ENCODE peak calls at places on chromosomes 2 and 18, in ten cellular contexts. One of them, this sample, is unnamed.

GRCh38 chr18:36454848-36455458 is 157.4 kb downstream of the FHOD3 start:
- DNase-seq in spleen: no peak
- DNase-seq in coronary artery: no peak
- DNase-seq in lower lobe of right lung: no peak
- DNase-seq in kidney: no peak
- DNase-seq in PC-3: no peak
- DNase-seq in Peyer's patch: no peak
- DNase-seq in ascending aorta: no peak
- DNase-seq in cardiac muscle cell: no peak
- DNase-seq in mucosa of descending colon: no peak
- DNase-seq in this sample: no peak

GRCh38 chr2:128835974-128836373 is 517.3 kb upstream of the HS6ST1 start:
- DNase-seq in spleen: no peak
- DNase-seq in coronary artery: no peak
- DNase-seq in lower lobe of right lung: no peak
- DNase-seq in kidney: no peak
- DNase-seq in PC-3: no peak
- DNase-seq in Peyer's patch: no peak
- DNase-seq in ascending aorta: no peak
- DNase-seq in cardiac muscle cell: no peak
- DNase-seq in mucosa of descending colon: no peak
- DNase-seq in this sample: no peak

GRCh38 chr18:70382992-70383717 is 94.3 kb downstream of the SOCS6 start:
- DNase-seq in spleen: no peak
- DNase-seq in coronary artery: no peak
- DNase-seq in lower lobe of right lung: no peak
- DNase-seq in kidney: no peak
- DNase-seq in PC-3: no peak
- DNase-seq in Peyer's patch: no peak
- DNase-seq in ascending aorta: no peak
- DNase-seq in cardiac muscle cell: peak
- DNase-seq in mucosa of descending colon: no peak
- DNase-seq in this sample: no peak

GRCh38 chr2:27078267-27079194 is at the start of gene EMILIN1:
- DNase-seq in spleen: peak
- DNase-seq in coronary artery: peak
- DNase-seq in lower lobe of right lung: peak
- DNase-seq in kidney: peak
- DNase-seq in PC-3: no peak
- DNase-seq in Peyer's patch: no peak
- DNase-seq in ascending aorta: peak
- DNase-seq in cardiac muscle cell: peak
- DNase-seq in mucosa of descending colon: peak
- DNase-seq in this sample: peak

GRCh38 chr18:27430595-27430994 is 245.5 kb upstream of the CHST9 start:
- DNase-seq in spleen: no peak
- DNase-seq in coronary artery: no peak
- DNase-seq in lower lobe of right lung: no peak
- DNase-seq in kidney: no peak
- DNase-seq in PC-3: no peak
- DNase-seq in Peyer's patch: no peak
- DNase-seq in ascending aorta: no peak
- DNase-seq in cardiac muscle cell: no peak
- DNase-seq in mucosa of descending colon: no peak
- DNase-seq in this sample: no peak

GRCh38 chr18:51361130-51361860 is 163.8 kb upstream of the MEX3C start:
- DNase-seq in spleen: no peak
- DNase-seq in coronary artery: no peak
- DNase-seq in lower lobe of right lung: no peak
- DNase-seq in kidney: no peak
- DNase-seq in PC-3: peak
- DNase-seq in Peyer's patch: no peak
- DNase-seq in ascending aorta: no peak
- DNase-seq in cardiac muscle cell: peak
- DNase-seq in mucosa of descending colon: peak
- DNase-seq in this sample: no peak

GRCh38 chr2:202757339-202757738 is 114.2 kb downstream of the ICA1L start:
- DNase-seq in spleen: no peak
- DNase-seq in coronary artery: no peak
- DNase-seq in lower lobe of right lung: no peak
- DNase-seq in kidney: no peak
- DNase-seq in PC-3: no peak
- DNase-seq in Peyer's patch: no peak
- DNase-seq in ascending aorta: no peak
- DNase-seq in cardiac muscle cell: no peak
- DNase-seq in mucosa of descending colon: no peak
- DNase-seq in this sample: no peak

GRCh38 chr18:48023334-48024008 is 93.0 kb upstream of the SMAD2 start:
- DNase-seq in spleen: no peak
- DNase-seq in coronary artery: no peak
- DNase-seq in lower lobe of right lung: peak
- DNase-seq in kidney: peak
- DNase-seq in PC-3: peak
- DNase-seq in Peyer's patch: no peak
- DNase-seq in ascending aorta: peak
- DNase-seq in cardiac muscle cell: peak
- DNase-seq in mucosa of descending colon: peak
- DNase-seq in this sample: no peak

GRCh38 chr2:189118386-189118785 is 61.2 kb downstream of the COL5A2 start:
- DNase-seq in spleen: no peak
- DNase-seq in coronary artery: no peak
- DNase-seq in lower lobe of right lung: no peak
- DNase-seq in kidney: no peak
- DNase-seq in PC-3: no peak
- DNase-seq in Peyer's patch: no peak
- DNase-seq in ascending aorta: no peak
- DNase-seq in cardiac muscle cell: no peak
- DNase-seq in mucosa of descending colon: no peak
- DNase-seq in this sample: no peak

GRCh38 chr2:189113963-189114362 is 65.6 kb downstream of the COL5A2 start:
- DNase-seq in spleen: no peak
- DNase-seq in coronary artery: no peak
- DNase-seq in lower lobe of right lung: no peak
- DNase-seq in kidney: no peak
- DNase-seq in PC-3: no peak
- DNase-seq in Peyer's patch: no peak
- DNase-seq in ascending aorta: no peak
- DNase-seq in cardiac muscle cell: no peak
- DNase-seq in mucosa of descending colon: no peak
- DNase-seq in this sample: no peak

GRCh38 chr2:189116059-189116458 is 63.5 kb downstream of the COL5A2 start:
- DNase-seq in spleen: no peak
- DNase-seq in coronary artery: no peak
- DNase-seq in lower lobe of right lung: no peak
- DNase-seq in kidney: no peak
- DNase-seq in PC-3: no peak
- DNase-seq in Peyer's patch: no peak
- DNase-seq in ascending aorta: no peak
- DNase-seq in cardiac muscle cell: no peak
- DNase-seq in mucosa of descending colon: no peak
- DNase-seq in this sample: no peak

GRCh38 chr2:189116984-189117383 is 62.6 kb downstream of the COL5A2 start:
- DNase-seq in spleen: no peak
- DNase-seq in coronary artery: no peak
- DNase-seq in lower lobe of right lung: no peak
- DNase-seq in kidney: no peak
- DNase-seq in PC-3: no peak
- DNase-seq in Peyer's patch: no peak
- DNase-seq in ascending aorta: no peak
- DNase-seq in cardiac muscle cell: no peak
- DNase-seq in mucosa of descending colon: no peak
- DNase-seq in this sample: no peak

GRCh38 chr2:189115126-189115525 is 64.4 kb downstream of the COL5A2 start:
- DNase-seq in spleen: no peak
- DNase-seq in coronary artery: no peak
- DNase-seq in lower lobe of right lung: no peak
- DNase-seq in kidney: no peak
- DNase-seq in PC-3: peak
- DNase-seq in Peyer's patch: no peak
- DNase-seq in ascending aorta: no peak
- DNase-seq in cardiac muscle cell: no peak
- DNase-seq in mucosa of descending colon: no peak
- DNase-seq in this sample: peak
- TF ChIP-seq CTCF in spleen: no peak
- TF ChIP-seq CTCF in coronary artery: no peak
- TF ChIP-seq CTCF in lower lobe of right lung: peak
- TF ChIP-seq CTCF in kidney: no peak
- TF ChIP-seq CTCF in PC-3: peak
- TF ChIP-seq CTCF in Peyer's patch: no peak
- TF ChIP-seq CTCF in ascending aorta: no peak
- TF ChIP-seq CTCF in cardiac muscle cell: peak
- TF ChIP-seq CTCF in mucosa of descending colon: no peak
- TF ChIP-seq CTCF in this sample: no peak

DNA sequence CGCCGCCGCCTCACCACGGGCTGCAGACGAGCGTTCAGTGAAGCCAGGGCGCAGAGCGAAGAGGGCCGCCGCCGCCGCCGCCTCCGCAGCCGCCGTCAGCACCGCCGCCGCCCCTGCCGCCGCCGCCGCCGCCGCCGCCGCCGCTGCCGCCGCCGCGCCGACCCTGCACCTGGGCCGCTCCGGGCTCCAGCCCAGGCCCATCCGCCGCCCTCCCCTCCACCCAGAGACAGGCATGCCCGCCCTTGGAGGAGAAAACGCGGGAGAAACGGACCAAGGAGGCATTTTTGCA is 3.0 kb downstream of the POU3F3 start:
- DNase-seq in spleen: no peak
- DNase-seq in coronary artery: no peak
- DNase-seq in lower lobe of right lung: no peak
- DNase-seq in kidney: no peak
- DNase-seq in PC-3: no peak
- DNase-seq in Peyer's patch: no peak
- DNase-seq in ascending aorta: no peak
- DNase-seq in cardiac muscle cell: no peak
- DNase-seq in mucosa of descending colon: no peak
- DNase-seq in this sample: no peak
- H3K4me3 ChIP-seq in spleen: peak
- H3K4me3 ChIP-seq in coronary artery: peak
- H3K4me3 ChIP-seq in lower lobe of right lung: peak
- H3K4me3 ChIP-seq in kidney: peak
- H3K4me3 ChIP-seq in PC-3: no peak
- H3K4me3 ChIP-seq in Peyer's patch: peak
- H3K4me3 ChIP-seq in ascending aorta: peak
- H3K4me3 ChIP-seq in cardiac muscle cell: no peak
- H3K4me3 ChIP-seq in mucosa of descending colon: no peak
- H3K4me3 ChIP-seq in this sample: peak

DNA sequence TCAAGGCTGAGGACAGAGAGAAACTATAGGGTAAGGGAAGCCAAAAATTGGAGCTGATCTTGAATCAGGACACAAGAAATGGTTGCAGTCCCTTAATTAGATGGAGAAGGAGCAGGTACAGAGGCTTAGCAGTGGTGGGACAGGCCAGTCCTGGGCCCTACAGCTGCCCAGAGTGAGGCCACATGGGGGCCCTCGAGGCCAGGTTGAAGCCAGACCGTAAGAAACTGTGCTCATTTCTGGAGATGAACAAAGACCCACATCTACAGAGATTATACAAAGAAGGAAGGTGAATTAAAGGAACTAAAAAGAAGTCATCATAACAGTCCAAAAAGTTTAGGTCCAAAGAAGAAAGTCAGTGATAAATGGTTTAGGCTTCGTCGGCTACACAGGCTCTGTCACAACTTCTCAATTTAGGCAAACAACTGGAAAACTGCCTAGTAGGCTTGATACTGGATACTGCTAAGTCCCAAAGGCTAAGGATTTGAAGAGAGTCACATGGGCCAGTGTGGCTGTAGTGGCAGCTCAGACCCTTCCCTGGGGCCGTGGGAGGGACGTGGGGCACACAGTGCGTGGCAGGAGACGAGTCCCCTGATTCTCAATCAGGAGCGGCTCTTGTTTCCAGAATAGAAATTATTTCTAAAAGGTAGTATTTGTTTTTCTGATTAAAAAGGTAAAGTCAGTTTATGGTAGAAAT is 50.4 kb upstream of the CNGA3 start:
- DNase-seq in spleen: no peak
- DNase-seq in coronary artery: no peak
- DNase-seq in lower lobe of right lung: no peak
- DNase-seq in kidney: no peak
- DNase-seq in PC-3: no peak
- DNase-seq in Peyer's patch: no peak
- DNase-seq in ascending aorta: peak
- DNase-seq in cardiac muscle cell: no peak
- DNase-seq in mucosa of descending colon: no peak
- DNase-seq in this sample: no peak
- TF ChIP-seq CTCF in spleen: no peak
- TF ChIP-seq CTCF in coronary artery: no peak
- TF ChIP-seq CTCF in lower lobe of right lung: no peak
- TF ChIP-seq CTCF in kidney: no peak
- TF ChIP-seq CTCF in PC-3: peak
- TF ChIP-seq CTCF in Peyer's patch: no peak
- TF ChIP-seq CTCF in ascending aorta: no peak
- TF ChIP-seq CTCF in cardiac muscle cell: peak
- TF ChIP-seq CTCF in mucosa of descending colon: no peak
- TF ChIP-seq CTCF in this sample: no peak

GRCh38 chr2:214671330-214671850 is 138.1 kb downstream of the BARD1 start:
- DNase-seq in spleen: no peak
- DNase-seq in coronary artery: no peak
- DNase-seq in lower lobe of right lung: no peak
- DNase-seq in kidney: no peak
- DNase-seq in PC-3: no peak
- DNase-seq in Peyer's patch: no peak
- DNase-seq in ascending aorta: no peak
- DNase-seq in cardiac muscle cell: peak
- DNase-seq in mucosa of descending colon: no peak
- DNase-seq in this sample: no peak

GRCh38 chr2:214674278-214674677 is 135.2 kb downstream of the BARD1 start:
- DNase-seq in spleen: no peak
- DNase-seq in coronary artery: no peak
- DNase-seq in lower lobe of right lung: no peak
- DNase-seq in kidney: peak
- DNase-seq in PC-3: no peak
- DNase-seq in Peyer's patch: no peak
- DNase-seq in ascending aorta: no peak
- DNase-seq in cardiac muscle cell: no peak
- DNase-seq in mucosa of descending colon: no peak
- DNase-seq in this sample: no peak

GRCh38 chr2:214679736-214680135 is 129.7 kb downstream of the BARD1 start:
- DNase-seq in spleen: no peak
- DNase-seq in coronary artery: no peak
- DNase-seq in lower lobe of right lung: no peak
- DNase-seq in kidney: no peak
- DNase-seq in PC-3: no peak
- DNase-seq in Peyer's patch: no peak
- DNase-seq in ascending aorta: no peak
- DNase-seq in cardiac muscle cell: no peak
- DNase-seq in mucosa of descending colon: no peak
- DNase-seq in this sample: no peak

DNA sequence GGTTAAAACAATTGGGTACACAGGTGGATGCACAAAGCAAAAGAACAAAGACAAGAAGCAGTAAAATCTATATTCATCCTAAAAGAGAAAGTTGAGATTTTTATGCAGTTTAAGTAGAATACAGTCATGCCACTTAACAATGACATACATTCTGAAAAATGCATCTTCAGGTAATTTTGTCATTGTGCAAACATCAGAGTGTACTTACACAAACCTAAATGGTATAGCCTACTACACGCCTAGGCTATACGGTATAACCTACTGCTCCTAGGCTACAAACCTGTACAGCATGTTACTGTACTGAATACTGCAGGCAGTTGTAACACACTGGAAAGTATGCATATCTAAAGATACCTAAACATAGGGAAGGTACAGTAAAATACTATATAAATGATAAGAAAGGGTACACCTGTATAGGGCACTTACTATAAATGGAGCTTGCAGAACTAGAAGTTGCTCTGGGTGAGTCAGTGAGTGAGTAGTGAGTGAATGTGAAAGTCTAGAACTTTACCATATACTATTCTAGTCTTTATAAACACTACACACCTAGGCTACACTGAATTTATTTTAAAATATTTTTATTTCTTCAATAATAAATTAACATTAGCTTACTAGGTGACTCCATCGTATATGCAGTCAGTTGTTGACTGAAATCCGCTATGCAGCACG is 132.9 kb downstream of the BARD1 start:
- DNase-seq in spleen: no peak
- DNase-seq in coronary artery: no peak
- DNase-seq in lower lobe of right lung: no peak
- DNase-seq in kidney: no peak
- DNase-seq in PC-3: peak
- DNase-seq in Peyer's patch: no peak
- DNase-seq in ascending aorta: no peak
- DNase-seq in cardiac muscle cell: no peak
- DNase-seq in mucosa of descending colon: no peak
- DNase-seq in this sample: no peak
- H3K4me3 ChIP-seq in spleen: no peak
- H3K4me3 ChIP-seq in coronary artery: no peak
- H3K4me3 ChIP-seq in lower lobe of right lung: no peak
- H3K4me3 ChIP-seq in kidney: no peak
- H3K4me3 ChIP-seq in PC-3: peak
- H3K4me3 ChIP-seq in Peyer's patch: no peak
- H3K4me3 ChIP-seq in ascending aorta: no peak
- H3K4me3 ChIP-seq in cardiac muscle cell: no peak
- H3K4me3 ChIP-seq in mucosa of descending colon: no peak
- H3K4me3 ChIP-seq in this sample: no peak